ENCODE peak calls at places on chromosomes 12 and 14, in four cellular contexts. Q is iPS DF 6.9, K is WERI-Rb-1, A is colonic mucosa. L is an unnamed sample.

GRCh38 chr12:51187370-51187987 is 14.5 kb upstream of the TFCP2 start:
- DNase-seq in Q (no peak), K (peak), A (no peak), L (no peak)

GRCh38 chr12:126663304-126664094 is 1598.3 kb downstream of the AACS start:
- DNase-seq in Q (peak), K (peak), A (no peak), L (no peak)

GRCh38 chr14:51310453-51311074 is 70.5 kb downstream of the TMX1 start:
- DNase-seq in Q (no peak), K (no peak), A (peak), L (peak)

GRCh38 chr12:76047742-76048141 is 16.2 kb upstream of the PHLDA1 start:
- DNase-seq in Q (no peak), K (no peak), A (no peak), L (no peak)

GRCh38 chr14:58362798-58363412 is 32.8 kb upstream of the TOMM20L start:
- DNase-seq in Q (no peak), K (no peak), A (no peak), L (no peak)

GRCh38 chr12:96239711-96240234 is 45.6 kb downstream of the ELK3 start:
- DNase-seq in Q (no peak), K (no peak), A (no peak), L (no peak)

GRCh38 chr14:92676031-92676430 is 72.4 kb downstream of the LGMN start:
- DNase-seq in Q (no peak), K (no peak), A (no peak), L (no peak)

GRCh38 chr12:83753882-83754281 is 1067.2 kb downstream of the TMTC2 start:
- DNase-seq in Q (no peak), K (no peak), A (no peak), L (no peak)

GRCh38 chr12:42534184-42534838 is 55.2 kb downstream of the PRICKLE1 start:
- DNase-seq in Q (no peak), K (no peak), A (no peak), L (no peak)

GRCh38 chr12:75976113-75976512 is 55.5 kb downstream of the PHLDA1 start:
- DNase-seq in Q (no peak), K (no peak), A (no peak), L (no peak)

GRCh38 chr12:50246159-50246865 is 37.0 kb downstream of the LIMA1 start:
- DNase-seq in Q (no peak), K (peak), A (no peak), L (no peak)

GRCh38 chr12:10207136-10207535 is 5.5 kb upstream of the GABARAPL1 start:
- DNase-seq in Q (no peak), K (no peak), A (no peak), L (no peak)

GRCh38 chr14:20802341-20803084 is at the start of gene RNASE1:
- DNase-seq in Q (no peak), K (no peak), A (peak), L (no peak)

GRCh38 chr12:91349451-91349850 is 166.8 kb upstream of the DCN start:
- DNase-seq in Q (no peak), K (no peak), A (no peak), L (no peak)

GRCh38 chr14:58815046-58815701 is 177.4 kb downstream of the DACT1 start:
- DNase-seq in Q (no peak), K (no peak), A (no peak), L (no peak)

GRCh38 chr12:79858518-79858917 is 76.4 kb downstream of the PPP1R12A start:
- DNase-seq in Q (no peak), K (no peak), A (no peak), L (no peak)

GRCh38 chr12:99505805-99506204 is 141.7 kb upstream of the GARIN6 start:
- DNase-seq in Q (no peak), K (no peak), A (no peak), L (no peak)

GRCh38 chr14:57656853-57657252 is 163.2 kb upstream of the CCDC198 start:
- DNase-seq in Q (no peak), K (no peak), A (no peak), L (no peak)

GRCh38 chr14:94543450-94544123 is 17.7 kb upstream of the SERPINA4 start:
- DNase-seq in Q (no peak), K (no peak), A (no peak), L (no peak)

GRCh38 chr12:111942557-111942956 is 70.4 kb downstream of the TMEM116 start:
- DNase-seq in Q (no peak), K (no peak), A (peak), L (peak)

GRCh38 chr12:11904124-11904523 is 166.6 kb upstream of the BCL2L14 start:
- DNase-seq in Q (no peak), K (no peak), A (no peak), L (no peak)

GRCh38 chr12:95857151-95857550 is 1.6 kb upstream of the SNRPF start:
- DNase-seq in Q (no peak), K (no peak), A (no peak), L (no peak)

GRCh38 chr12:116411977-116412376 is 134.5 kb upstream of the MED13L start:
- DNase-seq in Q (no peak), K (no peak), A (no peak), L (no peak)

GRCh38 chr12:75954076-75954475 is 77.5 kb downstream of the PHLDA1 start:
- DNase-seq in Q (no peak), K (no peak), A (no peak), L (peak)

GRCh38 chr14:61663312-61663974 is 31.9 kb upstream of the HIF1A start:
- DNase-seq in Q (no peak), K (no peak), A (no peak), L (no peak)

GRCh38 chr12:112183141-112183581 is 57.8 kb downstream of the TRAFD1 start:
- DNase-seq in Q (no peak), K (no peak), A (no peak), L (no peak)

GRCh38 chr12:98754095-98754494 is 109.0 kb downstream of the APAF1 start:
- DNase-seq in Q (no peak), K (no peak), A (no peak), L (no peak)

GRCh38 chr12:111768159-111768895 is 1.6 kb downstream of the ALDH2 start:
- DNase-seq in Q (no peak), K (no peak), A (no peak), L (no peak)

GRCh38 chr12:109776624-109777023 is 56.6 kb downstream of the TRPV4 start:
- DNase-seq in Q (no peak), K (no peak), A (no peak), L (no peak)

GRCh38 chr12:23253191-23253590 is 628.2 kb downstream of the ETNK1 start:
- DNase-seq in Q (no peak), K (no peak), A (no peak), L (no peak)

GRCh38 chr14:70073924-70074566 is 114.7 kb downstream of the SLC8A3 start:
- DNase-seq in Q (peak), K (peak), A (peak), L (peak)

GRCh38 chr12:43816168-43816567 is 10.1 kb upstream of the TWF1 start:
- DNase-seq in Q (no peak), K (no peak), A (no peak), L (no peak)

GRCh38 chr14:92400579-92401444 is 77.8 kb downstream of the SLC24A4 start:
- DNase-seq in Q (no peak), K (no peak), A (no peak), L (no peak)

GRCh38 chr12:47277972-47278448 is 198.3 kb upstream of the AMIGO2 start:
- DNase-seq in Q (no peak), K (no peak), A (no peak), L (peak)

GRCh38 chr14:68730811-68731425 is 61.9 kb downstream of the ZFP36L1 start:
- DNase-seq in Q (no peak), K (no peak), A (no peak), L (peak)

GRCh38 chr14:99822166-99822527 is 28.9 kb downstream of the EML1 start:
- DNase-seq in Q (no peak), K (no peak), A (no peak), L (no peak)

GRCh38 chr14:89134640-89135039 is 282.4 kb downstream of the FOXN3 start:
- DNase-seq in Q (no peak), K (no peak), A (no peak), L (no peak)

GRCh38 chr14:52400846-52401245 is 86.7 kb downstream of the PTGER2 start:
- DNase-seq in Q (no peak), K (no peak), A (no peak), L (no peak)

GRCh38 chr12:102331419-102331818 is 133.8 kb upstream of the PMCH start:
- DNase-seq in Q (no peak), K (no peak), A (no peak), L (no peak)

GRCh38 chr14:34980337-34980900 is 2.4 kb upstream of the SRP54 start:
- DNase-seq in Q (no peak), K (no peak), A (no peak), L (no peak)
- H3K4me3 ChIP-seq in Q (no peak), K (peak), A (peak), L (peak)

DNA sequence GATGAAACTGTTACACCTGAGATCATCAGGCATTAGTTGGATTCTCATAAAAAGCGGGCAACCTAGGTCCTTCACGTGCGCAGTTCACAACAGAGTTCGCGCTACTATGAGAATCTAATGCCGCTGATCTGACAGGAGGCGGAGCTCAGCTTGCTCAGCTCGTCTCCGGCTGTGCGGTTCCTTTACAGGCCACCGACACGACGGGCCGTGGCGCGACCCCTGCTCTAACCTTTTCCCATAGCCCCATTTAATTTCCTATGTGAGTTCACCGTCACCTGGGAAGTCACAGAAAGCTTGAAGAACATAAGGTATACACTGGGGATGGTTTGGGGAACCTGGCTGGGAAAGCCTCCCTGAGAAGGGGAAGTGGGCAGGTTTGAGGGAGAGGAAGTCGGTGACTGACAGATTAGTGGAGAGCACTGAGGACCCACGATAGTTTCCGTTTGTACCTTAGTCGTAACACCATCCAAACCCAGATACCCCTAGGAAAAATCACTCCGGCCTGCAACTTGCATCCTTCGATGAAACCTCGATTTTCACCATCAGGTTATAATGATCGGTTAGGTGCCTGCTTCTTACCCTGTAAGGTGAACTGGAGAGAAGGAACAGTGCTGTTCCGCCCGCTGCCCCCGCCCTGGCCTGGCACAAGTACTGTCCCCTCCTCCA is 2.8 kb upstream of the AAAS start:
- DNase-seq in Q (no peak), K (peak), A (peak), L (no peak)
- H3K4me3 ChIP-seq in Q (peak), K (peak), A (peak), L (peak)

GRCh38 chr12:6929806-6930452 is 2.2 kb downstream of the ATN1 start:
- DNase-seq in Q (no peak), K (no peak), A (no peak), L (no peak)
- H3K4me3 ChIP-seq in Q (no peak), K (no peak), A (no peak), L (peak)

GRCh38 chr12:54740882-54741281 is 92.7 kb upstream of the DCD start:
- DNase-seq in Q (no peak), K (no peak), A (no peak), L (no peak)

GRCh38 chr12:54749191-54749818 is 101.1 kb upstream of the DCD start:
- DNase-seq in Q (peak), K (peak), A (peak), L (peak)

GRCh38 chr12:54744590-54744989 is 96.4 kb upstream of the DCD start:
- DNase-seq in Q (no peak), K (no peak), A (no peak), L (no peak)
- H3K4me3 ChIP-seq in Q (no peak), K (no peak), A (no peak), L (no peak)

L was measured in skeletal muscle cell.